ENCODE peak calls at places on chromosome 17, in four cellular contexts. W is tibial artery, A is astrocyte, T is PC-9. K is an unnamed sample.

GRCh38 chr17:49438439-49438861 is 23.8 kb upstream of the PHB1 start:
- DNase-seq in W (no peak), A (no peak), T (no peak), K (no peak)

GRCh38 chr17:3799181-3799627 is 1.8 kb downstream of the ITGAE start:
- DNase-seq in W (no peak), A (no peak), T (no peak), K (no peak)

GRCh38 chr17:57467801-57468200 is 211.5 kb downstream of the MSI2 start:
- DNase-seq in W (no peak), A (no peak), T (no peak), K (no peak)

GRCh38 chr17:44832821-44833220 is 2.7 kb upstream of the GJC1 start:
- DNase-seq in W (no peak), A (no peak), T (no peak), K (no peak)

GRCh38 chr17:19513897-19514488 is 19.7 kb upstream of the SLC47A1 start:
- DNase-seq in W (peak), A (peak), T (peak), K (peak)

GRCh38 chr17:48231995-48232729 is 124.6 kb downstream of the SNX11 start:
- DNase-seq in W (no peak), A (no peak), T (no peak), K (no peak)

GRCh38 chr17:41917192-41917591 is 1.6 kb downstream of the ACLY start:
- DNase-seq in W (no peak), A (peak), T (no peak), K (no peak)

GRCh38 chr17:29968271-29968670 is 26.8 kb downstream of the EFCAB5 start:
- DNase-seq in W (no peak), A (peak), T (no peak), K (no peak)

GRCh38 chr17:72613411-72614292 is 478.8 kb downstream of the SLC39A11 start:
- DNase-seq in W (no peak), A (peak), T (no peak), K (no peak)

GRCh38 chr17:50094243-50094752 is 853 bp upstream of the PDK2 start:
- DNase-seq in W (peak), A (peak), T (peak), K (peak)

DNA sequence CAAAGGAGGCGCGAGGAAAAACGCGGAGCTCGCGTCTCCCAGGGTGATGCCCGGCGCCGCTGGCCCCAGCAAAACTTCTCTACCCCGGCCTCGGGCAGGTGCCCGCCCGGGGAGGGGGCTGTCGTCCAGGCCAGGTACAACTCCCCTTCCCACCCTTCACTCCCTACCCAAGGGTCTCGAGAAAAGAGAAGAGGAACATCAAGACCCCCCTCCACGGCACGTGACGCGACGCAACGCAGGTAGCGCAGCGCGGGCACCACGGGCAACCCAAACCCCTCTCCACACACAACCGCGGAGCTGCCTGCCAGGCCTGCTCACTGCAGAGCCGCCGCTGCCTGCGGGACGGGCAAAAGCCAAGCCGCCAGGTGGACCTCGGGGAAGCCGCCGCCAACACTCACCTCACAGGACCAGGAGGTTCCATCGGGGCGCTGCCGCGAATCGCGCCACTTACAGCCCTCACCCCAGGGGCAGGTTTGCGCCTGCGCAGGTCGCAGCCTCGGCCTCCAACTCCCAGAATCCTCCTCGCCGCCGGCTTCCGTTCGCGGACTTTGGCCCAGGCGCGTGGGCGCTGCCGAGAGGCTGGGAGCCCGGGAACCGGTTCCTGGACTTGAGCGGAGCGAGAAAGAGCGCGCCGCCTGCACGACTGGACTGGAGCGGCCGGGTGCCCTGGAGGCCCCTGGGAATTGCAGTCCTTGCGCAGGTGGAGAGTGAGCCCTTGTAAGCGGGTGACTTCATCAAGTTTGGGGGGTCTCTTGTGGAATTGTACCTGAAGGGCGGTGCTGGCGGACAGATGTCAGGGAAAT is at the start of gene ZNF232:
- DNase-seq in W (peak), A (peak), T (peak), K (peak)
- H3K27ac ChIP-seq in W (peak), A (no peak), T (peak), K (peak)

DNA sequence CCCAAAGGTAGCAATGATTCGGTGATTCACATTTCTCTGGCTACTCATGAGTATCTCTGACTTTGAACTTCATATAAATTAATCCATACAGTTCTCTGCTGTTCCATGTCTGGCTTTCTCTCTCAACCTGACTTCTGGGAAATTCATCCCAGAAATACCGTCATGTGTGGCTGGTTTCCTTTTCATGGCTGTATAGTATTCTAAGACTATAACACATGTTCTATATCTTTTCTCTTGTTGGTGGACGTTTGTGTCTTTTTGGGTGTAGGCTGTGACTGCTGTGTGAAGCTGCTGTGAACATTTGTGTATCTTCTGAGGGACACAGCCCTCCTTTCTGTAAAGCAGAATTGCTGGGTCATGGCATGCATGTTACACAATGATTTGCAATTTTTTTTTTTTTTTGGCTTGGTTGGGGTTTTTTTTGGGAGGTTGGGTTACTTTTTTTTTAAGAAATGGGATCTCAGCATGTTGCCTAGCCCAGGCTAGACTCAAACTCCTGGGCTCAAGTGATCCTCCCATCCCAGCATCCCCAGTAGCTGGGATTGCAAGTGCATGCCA is 6.3 kb downstream of the TTYH2 start:
- DNase-seq in W (no peak), A (no peak), T (no peak), K (no peak)
- H3K27ac ChIP-seq in W (no peak), A (no peak), T (no peak), K (no peak)

GRCh38 chr17:64037802-64038201 is 17.4 kb upstream of the ICAM2 start:
- DNase-seq in W (no peak), A (no peak), T (no peak), K (no peak)
- H3K27ac ChIP-seq in W (no peak), A (no peak), T (no peak), K (no peak)

DNA sequence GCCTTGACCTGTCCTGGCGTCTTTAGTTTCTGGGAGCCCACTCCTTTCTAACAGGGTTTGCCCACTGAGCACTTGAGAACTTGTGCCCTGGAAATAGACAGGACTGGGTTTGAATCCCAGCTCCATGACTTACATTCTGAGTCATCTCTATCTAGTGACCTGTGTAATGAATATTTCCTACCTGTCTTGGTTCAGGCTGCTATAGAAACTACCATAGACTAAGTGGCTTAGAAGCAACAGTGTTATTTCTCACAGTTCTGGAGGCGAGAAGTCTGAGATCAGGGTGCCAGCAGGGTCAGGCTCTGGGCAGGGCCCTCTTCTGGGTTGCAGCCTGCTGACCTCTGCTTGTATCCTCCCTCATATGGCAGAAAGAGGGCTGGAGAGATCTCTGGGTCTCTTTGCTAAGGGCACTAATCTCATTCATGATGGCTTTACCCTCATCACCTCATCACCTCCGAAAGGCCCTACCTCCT is 110.7 kb upstream of the DHX40 start:
- DNase-seq in W (no peak), A (no peak), T (no peak), K (no peak)
- H3K27ac ChIP-seq in W (no peak), A (no peak), T (no peak), K (no peak)

DNA sequence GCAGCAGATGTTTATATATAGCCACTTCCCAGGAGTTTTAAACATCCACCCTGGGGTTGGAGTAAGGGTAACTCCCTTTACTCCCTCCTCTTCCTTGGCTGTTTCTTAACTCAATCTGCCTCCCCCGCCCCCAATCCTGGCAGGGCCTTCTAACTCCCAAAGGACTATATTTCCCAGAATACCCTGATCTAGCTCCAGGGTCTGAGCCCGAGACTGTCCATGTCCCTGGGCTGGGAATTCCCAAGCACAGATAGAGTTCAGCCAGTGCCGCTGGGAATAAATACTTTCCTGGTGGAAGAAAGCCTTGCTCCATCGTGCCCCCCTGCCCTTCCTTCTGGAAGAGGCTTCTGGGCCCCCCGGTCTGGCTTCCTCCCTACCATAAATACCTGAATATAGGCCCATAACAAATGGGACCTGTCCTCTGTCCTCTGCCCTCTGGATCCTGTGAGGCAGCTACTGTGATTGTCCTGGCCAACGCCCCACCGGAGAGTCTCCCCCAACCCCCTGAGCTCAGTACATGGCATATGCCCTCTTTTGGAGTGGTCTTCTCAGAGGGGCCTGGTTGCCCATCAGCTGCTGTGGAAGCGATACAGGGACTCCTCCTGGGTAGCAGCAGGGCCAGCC is 10.2 kb downstream of the BAHCC1 start:
- DNase-seq in W (peak), A (no peak), T (no peak), K (no peak)
- H3K27ac ChIP-seq in W (peak), A (no peak), T (no peak), K (no peak)

DNA sequence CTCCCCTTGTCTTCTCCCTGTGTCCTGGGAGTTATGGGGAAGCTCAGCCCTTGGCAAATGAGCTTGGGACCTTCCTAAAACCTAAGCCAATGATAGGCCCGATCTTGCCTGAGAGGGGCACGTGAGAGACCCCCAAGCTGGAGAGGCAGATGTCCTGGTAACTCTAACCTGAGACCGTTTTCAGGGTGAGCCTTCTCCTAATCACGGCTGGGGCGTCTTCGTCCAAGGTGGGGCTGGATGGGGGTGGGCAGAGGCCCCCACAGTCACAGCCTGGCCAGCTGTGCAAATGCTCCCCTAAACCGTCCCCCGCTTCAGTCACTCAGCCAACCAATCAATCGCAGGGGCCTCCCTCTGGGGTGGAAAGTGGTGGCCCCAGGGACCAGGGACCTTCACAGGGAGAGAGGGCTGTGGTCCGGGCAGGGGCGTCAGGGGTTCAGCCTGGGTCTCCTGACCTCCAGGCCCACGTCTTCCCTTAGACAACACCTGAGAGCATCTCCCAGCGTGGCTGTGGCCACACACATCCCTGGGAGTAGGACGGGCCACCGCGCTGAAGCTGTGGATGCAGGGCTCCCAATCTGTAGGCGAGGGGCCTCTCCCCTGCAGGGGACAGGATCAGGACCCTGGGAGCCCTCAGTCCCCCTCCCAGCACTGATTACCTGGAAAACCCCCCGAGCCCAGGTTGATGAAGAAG is 30.6 kb downstream of the ACTG1 start:
- DNase-seq in W (no peak), A (no peak), T (no peak), K (no peak)
- H3K27ac ChIP-seq in W (no peak), A (no peak), T (no peak), K (no peak)

GRCh38 chr17:10186771-10187425 is 11.5 kb downstream of the GAS7 start:
- DNase-seq in W (no peak), A (no peak), T (no peak), K (no peak)

GRCh38 chr17:10182785-10183184 is 15.6 kb downstream of the GAS7 start:
- DNase-seq in W (no peak), A (no peak), T (no peak), K (no peak)

GRCh38 chr17:10178789-10179075 is 19.7 kb downstream of the GAS7 start:
- DNase-seq in W (no peak), A (no peak), T (no peak), K (no peak)

DNA sequence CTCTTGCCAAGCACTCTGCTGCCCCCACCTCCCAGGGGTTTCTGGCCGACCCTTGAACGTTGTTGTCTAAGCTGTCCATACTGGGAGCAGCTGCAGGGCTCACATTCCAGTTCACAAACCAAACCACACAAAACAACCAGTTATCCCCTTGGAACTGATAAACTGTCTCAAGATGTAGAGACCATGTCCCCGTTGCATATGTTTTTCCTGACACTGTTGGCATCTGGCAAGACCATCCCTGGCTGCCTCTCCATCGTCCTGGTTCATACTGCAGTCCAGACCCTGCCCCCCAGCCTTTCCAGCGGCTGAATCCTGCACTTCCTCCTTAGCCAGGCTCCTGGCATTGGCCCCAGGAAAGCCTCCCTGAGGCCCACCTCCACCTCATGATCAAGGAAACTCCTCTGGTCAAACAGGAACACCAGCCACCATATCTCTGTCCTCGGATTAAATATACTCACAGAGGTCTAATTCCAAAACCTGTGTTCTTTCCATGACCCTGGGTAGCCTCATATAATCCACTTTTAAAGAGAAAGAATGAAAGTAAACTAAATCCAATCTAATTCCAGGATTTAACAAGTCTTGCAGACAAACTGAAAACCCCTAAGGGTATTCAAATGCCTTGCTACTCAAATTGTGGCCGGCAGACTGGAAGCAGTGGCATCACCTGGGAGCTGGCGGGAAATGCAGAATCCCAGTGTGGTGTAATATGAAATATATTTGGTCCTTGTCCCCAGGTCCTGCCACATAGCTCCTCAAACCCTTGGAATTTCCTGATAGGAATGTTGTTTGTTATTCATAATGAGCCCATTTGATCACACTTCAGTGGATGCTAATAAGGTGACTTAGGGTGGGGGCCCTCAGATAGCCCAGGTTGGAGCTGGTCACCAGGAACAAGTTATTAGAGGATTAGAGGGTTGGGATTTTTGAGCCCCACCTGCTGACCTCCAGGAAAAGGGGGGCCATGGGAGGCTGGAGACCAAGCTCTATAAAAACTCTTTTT is 14.2 kb downstream of the GAS7 start:
- DNase-seq in W (no peak), A (no peak), T (no peak), K (no peak)
- H3K27ac ChIP-seq in W (no peak), A (no peak), T (no peak), K (no peak)

GRCh38 chr17:64940055-64940454 is 20.8 kb upstream of the LRRC37A3 start:
- DNase-seq in W (no peak), A (no peak), T (peak), K (no peak)
- H3K27ac ChIP-seq in W (no peak), A (no peak), T (peak), K (no peak)

GRCh38 chr17:64388961-64389565 is 1.6 kb downstream of the PECAM1 start:
- DNase-seq in W (peak), A (no peak), T (no peak), K (no peak)
- H3K27ac ChIP-seq in W (no peak), A (no peak), T (peak), K (no peak)

K was measured in AG04450.